ENCODE peak calls at places on chromosomes 5 and 9, in seven cellular contexts. I is AG09309, N is foreskin fibroblast, L is fibroblast of pulmonary artery, W is nephron progenitor cell, Z is tibial nerve, K is breast epithelium. J is an unnamed sample.

GRCh38 chr5:143434261-143435206 is 31.0 kb upstream of the NR3C1 start:
- DNase-seq in L (no peak), N (no peak), K (no peak), Z (no peak), W (no peak), I (no peak), J (peak; percentile 28)

GRCh38 chr5:95759634-95760033 is 28.5 kb downstream of the RHOBTB3 start:
- DNase-seq in Z (no peak), L (peak; percentile 47), K (no peak), N (peak; percentile 62), W (no peak), I (no peak), J (no peak)

GRCh38 chr5:89996892-89997291 is 412.7 kb downstream of the CETN3 start:
- DNase-seq in N (no peak), Z (no peak), W (no peak), K (no peak), I (no peak), L (no peak), J (no peak)

GRCh38 chr9:126482361-126483044 is 131.2 kb upstream of the LMX1B start:
- DNase-seq in K (no peak), I (peak; percentile 54), W (peak; percentile 72), N (peak; percentile 63), Z (no peak), L (peak; percentile 55), J (no peak)

GRCh38 chr9:99889120-99889519 is 17.3 kb upstream of the STX17 start:
- DNase-seq in W (no peak), L (no peak), I (no peak), N (no peak), K (no peak), Z (no peak), J (no peak)

GRCh38 chr5:98605010-98605425 is 168.4 kb upstream of the RGMB start:
- DNase-seq in Z (no peak), I (no peak), L (no peak), K (no peak), W (no peak), N (peak; percentile 23), J (no peak)

GRCh38 chr9:89442981-89443817 is 54.7 kb downstream of the SEMA4D start:
- DNase-seq in I (no peak), Z (no peak), W (no peak), N (no peak), K (no peak), L (peak; percentile 4), J (no peak)

GRCh38 chr9:128411373-128412119 is 9.1 kb upstream of the CERCAM start:
- DNase-seq in W (no peak), K (no peak), Z (no peak), I (no peak), N (peak; percentile 26), L (no peak), J (no peak)

GRCh38 chr5:54063817-54064216 is 246.6 kb downstream of the ARL15 start:
- DNase-seq in W (no peak), Z (no peak), L (peak; percentile 91), K (no peak), N (peak; percentile 84), I (peak; percentile 84), J (no peak)

GRCh38 chr5:61933787-61934626 is 372.0 kb upstream of the KIF2A start:
- DNase-seq in L (peak; percentile 61), Z (peak; percentile 47), K (peak; percentile 24), I (no peak), N (peak; percentile 65), W (peak; percentile 56), J (no peak)

GRCh38 chr9:70010015-70010414 is 33.6 kb upstream of the MAMDC2 start:
- DNase-seq in I (no peak), K (no peak), L (no peak), W (no peak), N (no peak), Z (no peak), J (no peak)

GRCh38 chr5:16617272-16617973 is 626 bp upstream of the RETREG1 start:
- DNase-seq in N (no peak), Z (no peak), K (no peak), W (no peak), I (no peak), L (no peak), J (no peak)

GRCh38 chr9:116165912-116166311 is 12.3 kb downstream of the PAPPA start:
- DNase-seq in N (peak; percentile 75), K (no peak), I (no peak), W (no peak), L (peak; percentile 72), Z (no peak), J (no peak)

GRCh38 chr9:84187090-84187489 is 153.5 kb downstream of the SLC28A3 start:
- DNase-seq in L (no peak), I (no peak), N (no peak), W (no peak), Z (no peak), K (no peak), J (no peak)

DNA sequence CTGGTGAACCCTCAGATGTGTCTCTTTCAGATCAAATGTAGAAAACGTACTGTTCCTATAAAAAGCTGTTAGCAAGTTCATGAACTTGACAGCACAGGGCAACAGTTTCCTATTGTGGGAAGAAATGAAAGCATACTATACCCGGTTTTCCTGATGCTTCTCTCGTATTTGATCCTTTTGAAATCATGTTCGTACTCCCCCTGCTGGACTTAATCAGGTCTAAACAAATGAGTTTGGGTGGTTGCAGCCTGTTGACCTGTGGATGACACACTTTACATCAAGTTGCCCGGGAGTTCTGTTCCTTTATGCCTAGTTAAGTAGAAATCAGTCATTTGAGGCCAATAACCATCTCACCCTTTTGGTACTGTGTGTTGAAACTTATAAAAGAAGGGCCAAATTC is 1992.3 kb downstream of the MAT2B start:
- DNase-seq in K (no peak), Z (peak; percentile 5), N (peak; percentile 0), I (no peak), W (no peak), L (peak; percentile 1), J (no peak)
- TF ChIP-seq CTCF in K (no peak), Z (peak; percentile 17), N (no peak), I (no peak), W (no peak), L (no peak), J (no peak)

DNA sequence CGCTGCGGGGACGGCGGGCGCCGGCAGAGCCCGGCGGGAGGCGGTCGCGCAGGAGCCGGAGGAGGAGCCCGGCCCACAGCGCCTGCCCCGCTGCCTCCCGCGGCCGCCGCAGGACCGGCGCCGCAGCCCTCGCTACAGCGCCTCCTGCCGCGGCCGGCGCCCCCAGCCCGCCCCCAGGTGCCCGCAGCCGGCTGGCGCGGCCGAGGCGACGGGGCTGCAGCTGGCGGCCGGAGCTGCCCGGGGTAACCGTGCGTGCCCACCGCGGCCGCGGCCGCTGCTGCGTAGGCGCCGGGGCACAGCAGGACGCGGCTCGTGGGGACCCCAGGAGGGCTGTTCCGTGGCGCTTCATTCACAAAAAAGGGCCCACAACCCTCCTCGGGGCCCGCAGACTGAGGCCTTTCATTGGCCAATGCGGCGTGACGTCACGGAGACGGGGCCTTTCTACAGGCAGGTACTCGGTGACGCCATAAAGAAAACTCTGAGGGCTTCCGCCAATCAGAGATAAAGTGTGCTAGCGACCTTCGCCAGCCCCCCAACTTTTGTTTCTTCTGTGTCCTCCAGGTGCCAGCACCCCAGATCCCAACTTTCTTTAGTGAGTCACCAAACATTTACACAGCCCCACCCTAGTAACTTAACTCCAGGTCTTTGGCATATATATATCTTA is at the start of gene CDC14B:
- DNase-seq in N (peak; percentile 92), K (peak; percentile 92), L (peak; percentile 91), W (peak; percentile 90), I (no peak), Z (peak; percentile 75), J (peak; percentile 45)
- TF ChIP-seq CTCF in N (no peak), K (no peak), L (no peak), W (no peak), I (peak; percentile 12), Z (peak; percentile 46), J (no peak)

GRCh38 chr5:31455172-31455571 is 76.7 kb downstream of the DROSHA start:
- DNase-seq in W (no peak), Z (no peak), L (no peak), I (no peak), N (no peak), K (no peak), J (no peak)
- TF ChIP-seq CTCF in W (no peak), Z (no peak), L (no peak), I (no peak), N (no peak), K (no peak), J (no peak)

GRCh38 chr9:35726876-35727438 is 5.0 kb downstream of the TLN1 start:
- DNase-seq in Z (no peak), N (peak; percentile 77), W (no peak), I (peak; percentile 29), K (no peak), L (peak; percentile 60), J (peak; percentile 31)
- TF ChIP-seq CTCF in Z (no peak), N (no peak), W (no peak), I (peak; percentile 37), K (no peak), L (peak; percentile 22), J (no peak)